ENCODE peak calls at places on chromosomes 13 and 19, in six cellular contexts. One of them, this sample, is unnamed.
A peak's percentile ranks its signal among the peaks of the same experiment; 100 is the strongest.

GRCh38 chr13:110711778-110712070 is 1.8 kb upstream of the ING1 start:
- DNase-seq in upper lobe of right lung: no peak
- DNase-seq in neural progenitor cell: peak; percentile 15
- DNase-seq in AG10803: no peak
- DNase-seq in PC-3: no peak
- DNase-seq in fibroblast of the aortic adventitia: peak; percentile 32
- DNase-seq in this sample: peak; percentile 41

GRCh38 chr13:103941506-103942148 is 875.4 kb upstream of the SLC10A2 start:
- DNase-seq in upper lobe of right lung: no peak
- DNase-seq in neural progenitor cell: no peak
- DNase-seq in AG10803: no peak
- DNase-seq in PC-3: no peak
- DNase-seq in fibroblast of the aortic adventitia: peak; percentile 4
- DNase-seq in this sample: no peak

GRCh38 chr13:59409211-59409610 is 754.5 kb downstream of the DIAPH3 start:
- DNase-seq in upper lobe of right lung: no peak
- DNase-seq in neural progenitor cell: peak; percentile 45
- DNase-seq in AG10803: peak; percentile 30
- DNase-seq in PC-3: no peak
- DNase-seq in fibroblast of the aortic adventitia: no peak
- DNase-seq in this sample: peak; percentile 57

GRCh38 chr13:45393941-45394570 is 24.1 kb downstream of the SLC25A30 start:
- DNase-seq in upper lobe of right lung: no peak
- DNase-seq in neural progenitor cell: peak; percentile 74
- DNase-seq in AG10803: peak; percentile 56
- DNase-seq in PC-3: peak; percentile 56
- DNase-seq in fibroblast of the aortic adventitia: peak; percentile 68
- DNase-seq in this sample: peak; percentile 64

GRCh38 chr19:38638461-38638860 is 9.0 kb upstream of the ACTN4 start:
- DNase-seq in upper lobe of right lung: no peak
- DNase-seq in neural progenitor cell: no peak
- DNase-seq in AG10803: no peak
- DNase-seq in PC-3: peak; percentile 50
- DNase-seq in fibroblast of the aortic adventitia: no peak
- DNase-seq in this sample: no peak

GRCh38 chr19:38434549-38435051 is 1.1 kb downstream of the RYR1 start:
- DNase-seq in upper lobe of right lung: no peak
- DNase-seq in neural progenitor cell: peak; percentile 94
- DNase-seq in AG10803: no peak
- DNase-seq in PC-3: no peak
- DNase-seq in fibroblast of the aortic adventitia: no peak
- DNase-seq in this sample: no peak

GRCh38 chr19:49110567-49110966 is 3.6 kb upstream of the LIN7B start:
- DNase-seq in upper lobe of right lung: no peak
- DNase-seq in neural progenitor cell: no peak
- DNase-seq in AG10803: peak; percentile 38
- DNase-seq in PC-3: no peak
- DNase-seq in fibroblast of the aortic adventitia: peak; percentile 80
- DNase-seq in this sample: peak; percentile 41

GRCh38 chr19:11136400-11137101 is 19.0 kb downstream of the SPC24 start:
- DNase-seq in upper lobe of right lung: no peak
- DNase-seq in neural progenitor cell: no peak
- DNase-seq in AG10803: no peak
- DNase-seq in PC-3: no peak
- DNase-seq in fibroblast of the aortic adventitia: no peak
- DNase-seq in this sample: no peak

GRCh38 chr19:38736036-38736412 is 8.2 kb downstream of the CAPN12 start:
- DNase-seq in upper lobe of right lung: peak; percentile 84
- DNase-seq in neural progenitor cell: peak; percentile 82
- DNase-seq in AG10803: peak; percentile 16
- DNase-seq in PC-3: peak; percentile 39
- DNase-seq in fibroblast of the aortic adventitia: no peak
- DNase-seq in this sample: no peak

GRCh38 chr13:26529441-26529840 is 28.0 kb upstream of the WASF3 start:
- DNase-seq in upper lobe of right lung: no peak
- DNase-seq in neural progenitor cell: peak; percentile 78
- DNase-seq in AG10803: peak; percentile 57
- DNase-seq in PC-3: peak; percentile 60
- DNase-seq in fibroblast of the aortic adventitia: peak; percentile 76
- DNase-seq in this sample: peak; percentile 70

GRCh38 chr19:47506459-47506858 is 8.4 kb downstream of the NAPA start:
- DNase-seq in upper lobe of right lung: no peak
- DNase-seq in neural progenitor cell: no peak
- DNase-seq in AG10803: no peak
- DNase-seq in PC-3: no peak
- DNase-seq in fibroblast of the aortic adventitia: no peak
- DNase-seq in this sample: no peak

GRCh38 chr13:66981912-66982311 is 248.2 kb downstream of the PCDH9 start:
- DNase-seq in upper lobe of right lung: no peak
- DNase-seq in neural progenitor cell: no peak
- DNase-seq in AG10803: no peak
- DNase-seq in PC-3: no peak
- DNase-seq in fibroblast of the aortic adventitia: no peak
- DNase-seq in this sample: no peak

GRCh38 chr19:44747739-44748425 is 626 bp upstream of the BCL3 start:
- DNase-seq in upper lobe of right lung: peak; percentile 89
- DNase-seq in neural progenitor cell: peak; percentile 17
- DNase-seq in AG10803: peak; percentile 61
- DNase-seq in PC-3: peak; percentile 46
- DNase-seq in fibroblast of the aortic adventitia: peak; percentile 77
- DNase-seq in this sample: peak; percentile 71

GRCh38 chr13:95457294-95457693 is 95.2 kb upstream of the CLDN10 start:
- DNase-seq in upper lobe of right lung: no peak
- DNase-seq in neural progenitor cell: no peak
- DNase-seq in AG10803: no peak
- DNase-seq in PC-3: no peak
- DNase-seq in fibroblast of the aortic adventitia: no peak
- DNase-seq in this sample: no peak

GRCh38 chr13:95403349-95404140 is 102.3 kb upstream of the ABCC4 start:
- DNase-seq in upper lobe of right lung: no peak
- DNase-seq in neural progenitor cell: peak; percentile 84
- DNase-seq in AG10803: no peak
- DNase-seq in PC-3: peak; percentile 13
- DNase-seq in fibroblast of the aortic adventitia: no peak
- DNase-seq in this sample: peak; percentile 2

GRCh38 chr13:52736891-52737290 is 2.7 kb downstream of the CNMD start:
- DNase-seq in upper lobe of right lung: no peak
- DNase-seq in neural progenitor cell: no peak
- DNase-seq in AG10803: no peak
- DNase-seq in PC-3: no peak
- DNase-seq in fibroblast of the aortic adventitia: no peak
- DNase-seq in this sample: no peak

GRCh38 chr19:28414748-28415147 is 798.2 kb downstream of the UQCRFS1 start:
- DNase-seq in upper lobe of right lung: no peak
- DNase-seq in neural progenitor cell: no peak
- DNase-seq in AG10803: no peak
- DNase-seq in PC-3: no peak
- DNase-seq in fibroblast of the aortic adventitia: no peak
- DNase-seq in this sample: no peak

GRCh38 chr19:33193864-33194362 is at the start of gene LRP3:
- DNase-seq in upper lobe of right lung: peak; percentile 78
- DNase-seq in neural progenitor cell: peak; percentile 84
- DNase-seq in AG10803: peak; percentile 20
- DNase-seq in PC-3: peak; percentile 12
- DNase-seq in fibroblast of the aortic adventitia: peak; percentile 12
- DNase-seq in this sample: no peak

GRCh38 chr13:57632276-57633140 is 964 bp downstream of the PCDH17 start:
- DNase-seq in upper lobe of right lung: peak; percentile 60
- DNase-seq in neural progenitor cell: peak; percentile 57
- DNase-seq in AG10803: no peak
- DNase-seq in PC-3: no peak
- DNase-seq in fibroblast of the aortic adventitia: no peak
- DNase-seq in this sample: peak; percentile 39

GRCh38 chr13:36341718-36342117 is 4.5 kb downstream of the SPART start:
- DNase-seq in upper lobe of right lung: no peak
- DNase-seq in neural progenitor cell: no peak
- DNase-seq in AG10803: peak; percentile 53
- DNase-seq in PC-3: peak; percentile 56
- DNase-seq in fibroblast of the aortic adventitia: peak; percentile 45
- DNase-seq in this sample: no peak

GRCh38 chr13:101755228-101755887 is 302.9 kb downstream of the ITGBL1 start:
- DNase-seq in upper lobe of right lung: no peak
- DNase-seq in neural progenitor cell: no peak
- DNase-seq in AG10803: no peak
- DNase-seq in PC-3: no peak
- DNase-seq in fibroblast of the aortic adventitia: no peak
- DNase-seq in this sample: no peak

GRCh38 chr19:11324079-11324661 is 15.3 kb downstream of the RAB3D start:
- DNase-seq in upper lobe of right lung: peak; percentile 88
- DNase-seq in neural progenitor cell: no peak
- DNase-seq in AG10803: peak; percentile 97
- DNase-seq in PC-3: peak; percentile 57
- DNase-seq in fibroblast of the aortic adventitia: peak; percentile 95
- DNase-seq in this sample: peak; percentile 88

GRCh38 chr13:27298849-27299248 is 28.2 kb downstream of the RASL11A start:
- DNase-seq in upper lobe of right lung: no peak
- DNase-seq in neural progenitor cell: no peak
- DNase-seq in AG10803: no peak
- DNase-seq in PC-3: no peak
- DNase-seq in fibroblast of the aortic adventitia: no peak
- DNase-seq in this sample: no peak

GRCh38 chr13:60509601-60510386 is 112.8 kb downstream of the TDRD3 start:
- DNase-seq in upper lobe of right lung: no peak
- DNase-seq in neural progenitor cell: no peak
- DNase-seq in AG10803: peak; percentile 14
- DNase-seq in PC-3: peak; percentile 5
- DNase-seq in fibroblast of the aortic adventitia: peak; percentile 10
- DNase-seq in this sample: peak; percentile 14

GRCh38 chr19:1483067-1483978 is 4.3 kb upstream of the C19orf25 start:
- DNase-seq in upper lobe of right lung: no peak
- DNase-seq in neural progenitor cell: no peak
- DNase-seq in AG10803: no peak
- DNase-seq in PC-3: no peak
- DNase-seq in fibroblast of the aortic adventitia: no peak
- DNase-seq in this sample: no peak

GRCh38 chr19:58181902-58182576 is 822 bp upstream of the ZNF274 start:
- DNase-seq in upper lobe of right lung: no peak
- DNase-seq in neural progenitor cell: peak; percentile 47
- DNase-seq in AG10803: peak; percentile 3
- DNase-seq in PC-3: peak; percentile 60
- DNase-seq in fibroblast of the aortic adventitia: peak; percentile 17
- DNase-seq in this sample: no peak

GRCh38 chr13:106243011-106243410 is 292.5 kb downstream of the EFNB2 start:
- DNase-seq in upper lobe of right lung: no peak
- DNase-seq in neural progenitor cell: no peak
- DNase-seq in AG10803: no peak
- DNase-seq in PC-3: no peak
- DNase-seq in fibroblast of the aortic adventitia: no peak
- DNase-seq in this sample: no peak

GRCh38 chr19:40025938-40026596 is 29.2 kb downstream of the ZNF546 start:
- DNase-seq in upper lobe of right lung: no peak
- DNase-seq in neural progenitor cell: no peak
- DNase-seq in AG10803: no peak
- DNase-seq in PC-3: no peak
- DNase-seq in fibroblast of the aortic adventitia: no peak
- DNase-seq in this sample: no peak
- TF ChIP-seq CTCF in upper lobe of right lung: no peak
- TF ChIP-seq CTCF in neural progenitor cell: no peak
- TF ChIP-seq CTCF in AG10803: no peak
- TF ChIP-seq CTCF in PC-3: no peak
- TF ChIP-seq CTCF in fibroblast of the aortic adventitia: no peak
- TF ChIP-seq CTCF in this sample: no peak

DNA sequence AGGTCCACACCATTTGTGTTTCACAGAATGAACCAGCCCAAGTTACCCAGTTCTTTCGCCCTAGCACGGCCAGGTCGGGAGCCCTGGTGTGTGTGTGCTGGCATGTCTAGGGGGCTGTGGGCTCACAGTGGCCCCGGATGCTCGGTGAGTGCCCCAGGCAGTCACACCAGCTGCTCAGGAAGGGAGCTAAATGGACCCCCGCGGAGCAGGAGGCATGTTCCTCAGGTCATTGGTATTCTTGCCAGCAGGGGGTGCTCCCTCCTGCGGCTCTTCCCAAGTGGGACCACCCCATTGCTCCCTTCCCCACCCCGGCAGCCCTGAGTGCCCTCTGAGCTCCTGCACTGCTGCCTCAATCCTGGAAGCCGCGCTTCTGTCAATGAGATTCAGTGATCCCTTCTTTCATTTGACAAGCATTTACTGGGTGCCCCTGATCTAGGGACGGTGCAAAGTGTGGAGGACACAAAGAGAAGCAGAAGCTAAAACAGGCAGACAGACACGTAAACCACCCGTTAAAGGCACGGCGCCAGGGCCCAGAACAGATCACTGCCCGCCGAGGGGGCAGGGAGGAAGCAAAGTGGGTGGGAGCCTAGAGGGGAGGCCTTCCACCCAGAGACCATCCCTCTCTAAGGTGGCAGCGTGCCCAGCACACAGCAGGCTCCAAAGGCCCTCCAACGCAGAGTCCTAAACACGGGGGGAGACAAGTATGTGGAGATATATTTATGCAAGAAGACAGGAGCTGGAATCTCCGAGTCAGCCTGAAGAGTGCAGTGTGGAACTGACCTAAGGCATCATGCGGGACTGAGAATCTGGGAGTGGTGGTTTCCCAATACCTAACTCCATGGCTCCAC is 5.2 kb upstream of the ADPRHL1 start:
- DNase-seq in upper lobe of right lung: peak; percentile 57
- DNase-seq in neural progenitor cell: peak; percentile 57
- DNase-seq in AG10803: no peak
- DNase-seq in PC-3: no peak
- DNase-seq in fibroblast of the aortic adventitia: no peak
- DNase-seq in this sample: peak; percentile 63
- H3K4me3 ChIP-seq in upper lobe of right lung: no peak overlapping the region
- H3K4me3 ChIP-seq in neural progenitor cell: no peak overlapping the region
- H3K4me3 ChIP-seq in AG10803: no peak overlapping the region
- H3K4me3 ChIP-seq in PC-3: no peak overlapping the region
- H3K4me3 ChIP-seq in fibroblast of the aortic adventitia: no peak overlapping the region
- H3K4me3 ChIP-seq in this sample: no peak overlapping the region

GRCh38 chr19:18342090-18342632 is 1.8 kb downstream of the PGPEP1 start:
- DNase-seq in upper lobe of right lung: no peak
- DNase-seq in neural progenitor cell: no peak
- DNase-seq in AG10803: no peak
- DNase-seq in PC-3: no peak
- DNase-seq in fibroblast of the aortic adventitia: no peak
- DNase-seq in this sample: no peak

GRCh38 chr19:18338471-18339001 is 1.9 kb upstream of the PGPEP1 start:
- DNase-seq in upper lobe of right lung: no peak
- DNase-seq in neural progenitor cell: no peak
- DNase-seq in AG10803: no peak
- DNase-seq in PC-3: no peak
- DNase-seq in fibroblast of the aortic adventitia: peak; percentile 39
- DNase-seq in this sample: no peak

GRCh38 chr19:18339703-18340102 is 695 bp upstream of the PGPEP1 start:
- DNase-seq in upper lobe of right lung: no peak
- DNase-seq in neural progenitor cell: peak; percentile 29
- DNase-seq in AG10803: no peak
- DNase-seq in PC-3: peak; percentile 28
- DNase-seq in fibroblast of the aortic adventitia: peak; percentile 26
- DNase-seq in this sample: no peak

GRCh38 chr19:18340237-18340989 is at the start of gene PGPEP1:
- DNase-seq in upper lobe of right lung: peak; percentile 91
- DNase-seq in neural progenitor cell: peak; percentile 89
- DNase-seq in AG10803: peak; percentile 43
- DNase-seq in PC-3: peak; percentile 67
- DNase-seq in fibroblast of the aortic adventitia: peak; percentile 49
- DNase-seq in this sample: peak; percentile 37

GRCh38 chr19:18340990-18341868 is 831 bp downstream of the PGPEP1 start:
- DNase-seq in upper lobe of right lung: peak; percentile 82
- DNase-seq in neural progenitor cell: peak; percentile 39
- DNase-seq in AG10803: peak; percentile 52
- DNase-seq in PC-3: peak; percentile 51
- DNase-seq in fibroblast of the aortic adventitia: peak; percentile 23
- DNase-seq in this sample: peak; percentile 55
- TF ChIP-seq CTCF in upper lobe of right lung: peak; percentile 16
- TF ChIP-seq CTCF in neural progenitor cell: no peak
- TF ChIP-seq CTCF in AG10803: no peak
- TF ChIP-seq CTCF in PC-3: no peak
- TF ChIP-seq CTCF in fibroblast of the aortic adventitia: no peak
- TF ChIP-seq CTCF in this sample: no peak

GRCh38 chr19:3982701-3983541 is 2.3 kb downstream of the EEF2 start:
- DNase-seq in upper lobe of right lung: no peak
- DNase-seq in neural progenitor cell: no peak
- DNase-seq in AG10803: peak; percentile 58
- DNase-seq in PC-3: peak; percentile 62
- DNase-seq in fibroblast of the aortic adventitia: peak; percentile 45
- DNase-seq in this sample: peak; percentile 39
- H3K4me3 ChIP-seq in upper lobe of right lung: no peak overlapping the region
- H3K4me3 ChIP-seq in neural progenitor cell: no peak overlapping the region
- H3K4me3 ChIP-seq in AG10803: peak overlapping the region; percentile 83
- H3K4me3 ChIP-seq in PC-3: peak overlapping the region; percentile 97
- H3K4me3 ChIP-seq in fibroblast of the aortic adventitia: peak overlapping the region; percentile 100
- H3K4me3 ChIP-seq in this sample: peak overlapping the region; percentile 84

This sample was measured in astrocyte of the spinal cord.